ENCODE peak calls at places on chromosomes 12 and 14, in ten cellular contexts. R, Q, D, Y, A, U, W, C, J and E are unnamed samples.

GRCh38 chr14:92945959-92946846 is 23.3 kb downstream of the CHGA start:
- DNase-seq in C (peak; percentile 91), Q (no peak), R (peak; percentile 92), Y (peak; percentile 73), J (no peak), A (peak; percentile 47), D (peak; percentile 48), U (no peak), W (peak; percentile 88), E (no peak)

GRCh38 chr12:113961921-113962710 is 4.0 kb downstream of the RBM19 start:
- DNase-seq in U (no peak), R (no peak), C (no peak), A (no peak), J (no peak), D (peak; percentile 75), Y (peak; percentile 69), Q (no peak), W (no peak), E (no peak)

GRCh38 chr14:55107766-55108554 is 21.1 kb upstream of the LGALS3 start:
- DNase-seq in J (no peak), U (no peak), D (peak; percentile 99), A (peak; percentile 72), W (peak; percentile 91), C (peak; percentile 80), Y (peak; percentile 99), Q (peak; percentile 97), R (peak; percentile 82), E (no peak)

GRCh38 chr14:64531567-64531966 is 9.0 kb upstream of the HSPA2 start:
- DNase-seq in W (no peak), A (no peak), Q (no peak), R (no peak), C (no peak), D (no peak), Y (no peak), U (no peak), J (no peak), E (no peak)

GRCh38 chr12:108640802-108641445 is 7.2 kb upstream of the SELPLG start:
- DNase-seq in U (no peak), W (peak; percentile 68), Q (peak; percentile 83), C (peak; percentile 51), Y (peak; percentile 75), D (peak; percentile 48), J (no peak), R (peak; percentile 33), A (no peak), E (no peak)

GRCh38 chr12:112807452-112807851 is 15.9 kb downstream of the RPH3A start:
- DNase-seq in R (no peak), D (no peak), Y (no peak), A (no peak), C (no peak), J (no peak), U (no peak), Q (no peak), W (no peak), E (no peak)

GRCh38 chr12:123237646-123238329 is 4.6 kb downstream of the MTRFR start:
- DNase-seq in C (peak; percentile 69), A (peak; percentile 45), J (peak; percentile 51), D (peak; percentile 86), Q (peak; percentile 92), Y (peak; percentile 83), W (peak; percentile 90), U (peak; percentile 30), R (peak; percentile 75), E (peak; percentile 43)

GRCh38 chr14:69260246-69260978 is 454 bp downstream of the GALNT16 start:
- DNase-seq in W (no peak), C (no peak), J (peak; percentile 34), Y (peak; percentile 14), A (no peak), Q (no peak), D (no peak), U (peak; percentile 49), R (peak; percentile 29), E (no peak)

GRCh38 chr14:94129758-94130414 is 482 bp upstream of the IFI27L2 start:
- DNase-seq in R (peak; percentile 41), U (no peak), J (no peak), C (no peak), A (peak; percentile 48), Y (peak; percentile 61), D (peak; percentile 88), W (no peak), Q (peak; percentile 85), E (no peak)

GRCh38 chr12:77751939-77752338 is 78.8 kb upstream of the NAV3 start:
- DNase-seq in Q (no peak), Y (peak; percentile 61), U (no peak), C (no peak), A (no peak), J (no peak), W (no peak), D (peak; percentile 64), R (no peak), E (no peak)

GRCh38 chr12:95700316-95700785 is 90.2 kb downstream of the NTN4 start:
- DNase-seq in R (no peak), D (peak; percentile 83), A (no peak), W (no peak), Y (peak; percentile 91), C (no peak), Q (no peak), U (no peak), J (no peak), E (no peak)

GRCh38 chr12:79557690-79558315 is 133.0 kb downstream of the PAWR start:
- DNase-seq in C (no peak), Q (no peak), A (no peak), U (no peak), Y (peak; percentile 70), D (no peak), W (no peak), J (no peak), R (no peak), E (no peak)

GRCh38 chr12:39902823-39903222 is 203.1 kb downstream of the SLC2A13 start:
- DNase-seq in D (no peak), Q (no peak), C (no peak), W (no peak), U (no peak), R (no peak), Y (no peak), A (no peak), J (no peak), E (no peak)

GRCh38 chr12:53097564-53098353 is at the start of gene IGFBP6:
- DNase-seq in Q (peak; percentile 91), J (peak; percentile 58), D (peak; percentile 89), C (peak; percentile 55), Y (peak; percentile 18), R (peak; percentile 56), U (peak; percentile 45), W (peak; percentile 84), A (peak; percentile 58), E (peak; percentile 59)

GRCh38 chr14:99655521-99655920 is 10.6 kb downstream of the HHIPL1 start:
- DNase-seq in Y (peak; percentile 50), J (no peak), R (no peak), W (no peak), C (no peak), D (peak; percentile 24), A (no peak), Q (no peak), U (no peak), E (no peak)

GRCh38 chr14:91244501-91244901 is at the start of gene GPR68:
- DNase-seq in W (no peak), Y (peak; percentile 56), A (no peak), U (no peak), C (peak; percentile 57), J (no peak), D (peak; percentile 75), Q (peak; percentile 93), R (no peak), E (no peak)

GRCh38 chr12:70070494-70071007 is 172.7 kb upstream of the CNOT2 start:
- DNase-seq in A (no peak), Q (no peak), C (no peak), J (no peak), Y (no peak), U (no peak), W (no peak), R (no peak), D (peak; percentile 24), E (no peak)

GRCh38 chr12:1847411-1847810 is 27.0 kb downstream of the LRTM2 start:
- DNase-seq in Q (peak; percentile 28), Y (no peak), D (no peak), A (no peak), U (no peak), W (no peak), R (no peak), C (no peak), J (no peak), E (no peak)

GRCh38 chr12:47361389-47362031 is 281.8 kb upstream of the AMIGO2 start:
- DNase-seq in J (no peak), R (no peak), W (peak; percentile 77), U (no peak), A (no peak), Y (no peak), C (no peak), Q (no peak), D (no peak), E (no peak)
- TF ChIP-seq CTCF in J (no peak), R (no peak), W (no peak), U (no peak), A (no peak), Y (no peak), C (no peak), Q (no peak), D (no peak), E (no peak)

GRCh38 chr12:120254809-120255208 is 10.7 kb downstream of the PXN start:
- DNase-seq in D (no peak), C (no peak), A (no peak), U (no peak), W (no peak), Q (no peak), J (no peak), Y (no peak), R (no peak), E (no peak)
- TF ChIP-seq CTCF in D (no peak), C (no peak), A (no peak), U (no peak), W (no peak), Q (no peak), J (no peak), Y (peak; percentile 16), R (no peak), E (no peak)

GRCh38 chr12:4112734-4113396 is 160.7 kb upstream of the CCND2 start:
- DNase-seq in Y (peak; percentile 33), D (peak; percentile 29), R (no peak), C (no peak), U (no peak), J (no peak), Q (no peak), A (no peak), W (no peak), E (no peak)
- TF ChIP-seq CTCF in Y (no peak), D (no peak), R (no peak), C (no peak), U (no peak), J (no peak), Q (no peak), A (no peak), W (no peak), E (no peak)

GRCh38 chr12:75505706-75506312 is 5.6 kb downstream of the KRR1 start:
- DNase-seq in D (peak; percentile 61), A (no peak), R (no peak), Y (peak; percentile 70), Q (no peak), J (no peak), C (no peak), W (no peak), U (no peak), E (no peak)

GRCh38 chr12:75509621-75510020 is 1.8 kb downstream of the KRR1 start:
- DNase-seq in Y (no peak), W (no peak), R (no peak), U (no peak), A (no peak), Q (no peak), J (no peak), D (no peak), C (no peak), E (no peak)

GRCh38 chr12:75508159-75508558 is 3.2 kb downstream of the KRR1 start:
- DNase-seq in Q (no peak), W (no peak), J (no peak), D (no peak), U (no peak), R (no peak), Y (no peak), A (no peak), C (no peak), E (no peak)

GRCh38 chr12:75511116-75512048 is at the start of gene KRR1:
- DNase-seq in J (peak; percentile 67), R (peak; percentile 90), A (peak; percentile 74), Q (peak; percentile 97), C (peak; percentile 93), D (peak; percentile 98), U (peak; percentile 69), Y (peak; percentile 100), W (peak; percentile 96), E (peak; percentile 72)
- TF ChIP-seq CTCF in J (no peak), R (no peak), A (no peak), Q (no peak), C (no peak), D (no peak), U (peak; percentile 21), Y (peak; percentile 38), W (no peak), E (no peak)